ENCODE peak calls at places on chromosome 19, in ten cellular contexts. O is tibial nerve; K is neuronal stem cell; C is ascending aorta; Q is small intestine; M is Peyer's patch; B is heart right ventricle; I is tibial artery; F is CD8-positive, alpha-beta T cell; N is dorsolateral prefrontal cortex. W is an unnamed sample.

GRCh38 chr19:35733180-35734125 is 8.8 kb downstream of the IGFLR1 start:
- DNase-seq in M (no peak), Q (no peak), I (no peak), B (no peak), N (no peak), F (no peak), K (no peak), O (no peak), C (no peak), W (no peak)

GRCh38 chr19:40150170-40150569 is 41.1 kb upstream of the MAP3K10 start:
- DNase-seq in B (no peak), K (no peak), Q (no peak), I (no peak), F (no peak), M (no peak), C (no peak), N (no peak), O (no peak), W (no peak)

GRCh38 chr19:15550847-15551182 is 42.5 kb downstream of the CYP4F22 start:
- DNase-seq in C (no peak), O (no peak), B (no peak), I (no peak), N (no peak), K (no peak), M (no peak), Q (no peak), F (peak; percentile 1), W (no peak)

GRCh38 chr19:15622991-15623390 is 8.0 kb downstream of the CYP4F8 start:
- DNase-seq in C (no peak), B (no peak), O (no peak), I (no peak), Q (peak; percentile 83), K (no peak), N (no peak), M (no peak), F (no peak), W (no peak)

GRCh38 chr19:54179921-54180452 is 7.0 kb upstream of the TMC4 start:
- DNase-seq in C (no peak), K (peak; percentile 84), O (no peak), I (no peak), N (peak; percentile 64), Q (peak; percentile 81), M (peak; percentile 72), F (no peak), B (no peak), W (no peak)

GRCh38 chr19:52398091-52398461 is 427 bp downstream of the ZNF528 start:
- DNase-seq in M (no peak), C (peak; percentile 65), K (no peak), B (peak; percentile 4), N (no peak), I (no peak), Q (no peak), O (no peak), F (no peak), W (no peak)

GRCh38 chr19:35345671-35346111 is 2.0 kb upstream of the FFAR1 start:
- DNase-seq in F (no peak), B (no peak), I (no peak), M (peak; percentile 39), O (no peak), C (peak; percentile 58), K (no peak), N (peak; percentile 10), Q (no peak), W (no peak)

GRCh38 chr19:37907735-37908066 is 693 bp downstream of the SIPA1L3 start:
- DNase-seq in F (no peak), M (no peak), I (no peak), O (no peak), K (no peak), N (no peak), Q (no peak), C (no peak), B (no peak), W (no peak)

GRCh38 chr19:31220540-31220939 is 128.7 kb downstream of the TSHZ3 start:
- DNase-seq in F (no peak), O (no peak), M (no peak), C (no peak), Q (peak; percentile 49), K (no peak), I (no peak), N (no peak), B (no peak), W (peak; percentile 33)

GRCh38 chr19:31257426-31258130 is 91.7 kb downstream of the TSHZ3 start:
- DNase-seq in K (no peak), N (no peak), O (no peak), Q (no peak), F (no peak), I (no peak), B (no peak), C (no peak), M (no peak), W (no peak)

GRCh38 chr19:4373601-4374441 is 26.5 kb downstream of the SH3GL1 start:
- DNase-seq in N (peak; percentile 75), O (no peak), Q (no peak), B (peak; percentile 55), I (peak; percentile 74), C (peak; percentile 82), K (no peak), M (no peak), F (no peak), W (no peak)

GRCh38 chr19:7739211-7739752 is 7.4 kb upstream of the CLEC4G start:
- DNase-seq in F (no peak), O (no peak), C (no peak), N (no peak), B (no peak), K (no peak), I (no peak), M (no peak), Q (no peak), W (no peak)

GRCh38 chr19:8262431-8262830 is 45.7 kb downstream of the CD320 start:
- DNase-seq in N (no peak), C (peak; percentile 53), K (no peak), Q (no peak), M (no peak), B (no peak), I (no peak), F (no peak), O (no peak), W (no peak)

GRCh38 chr19:16688084-16688483 is 27.1 kb downstream of the TMEM38A start:
- DNase-seq in C (no peak), O (no peak), B (no peak), I (no peak), M (no peak), K (no peak), N (no peak), Q (no peak), F (no peak), W (no peak)

GRCh38 chr19:1475751-1476437 is 3.1 kb downstream of the C19orf25 start:
- DNase-seq in K (no peak), N (no peak), O (no peak), I (no peak), C (no peak), M (no peak), Q (no peak), F (no peak), B (no peak), W (no peak)

GRCh38 chr19:1481224-1481892 is 2.3 kb upstream of the C19orf25 start:
- DNase-seq in O (no peak), I (no peak), F (no peak), M (no peak), B (no peak), Q (no peak), N (no peak), C (no peak), K (no peak), W (no peak)

GRCh38 chr19:1481893-1482360 is 2.9 kb upstream of the C19orf25 start:
- DNase-seq in O (no peak), N (no peak), K (no peak), Q (no peak), B (no peak), M (no peak), C (no peak), F (no peak), I (no peak), W (no peak)

GRCh38 chr19:1482361-1483066 is 3.5 kb upstream of the C19orf25 start:
- DNase-seq in I (no peak), M (no peak), K (no peak), B (no peak), O (no peak), C (no peak), F (no peak), N (no peak), Q (no peak), W (no peak)

GRCh38 chr19:1478934-1479707 is at the start of gene C19orf25:
- DNase-seq in F (peak; percentile 86), I (peak; percentile 94), B (peak; percentile 93), O (peak; percentile 84), N (peak; percentile 96), C (peak; percentile 96), M (peak; percentile 97), Q (peak; percentile 95), K (peak; percentile 90), W (peak; percentile 86)
- H3K27ac ChIP-seq in F (peak within 1 kb of the TSS; percentile 65), I (peak within 1 kb of the TSS; percentile 72), B (peak within 1 kb of the TSS; percentile 79), O (peak within 1 kb of the TSS; percentile 71), N (peak within 1 kb of the TSS; percentile 42), C (peak within 1 kb of the TSS; percentile 41), M (peak within 1 kb of the TSS; percentile 74), Q (peak within 1 kb of the TSS; percentile 56), K (peak within 1 kb of the TSS; percentile 89), W (no peak within 1 kb of the TSS)

GRCh38 chr19:44517146-44517545 is 12.3 kb downstream of the CEACAM20 start:
- DNase-seq in N (no peak), I (no peak), C (no peak), M (no peak), B (no peak), F (no peak), Q (no peak), O (no peak), K (no peak), W (no peak)

GRCh38 chr19:44515907-44516306 is 13.6 kb downstream of the CEACAM20 start:
- DNase-seq in I (no peak), C (no peak), Q (no peak), O (no peak), B (no peak), N (no peak), F (no peak), K (no peak), M (no peak), W (no peak)

GRCh38 chr19:44525721-44526430 is 3.6 kb downstream of the CEACAM20 start:
- DNase-seq in O (no peak), K (no peak), F (no peak), C (no peak), B (no peak), Q (no peak), N (no peak), I (no peak), M (no peak), W (no peak)

GRCh38 chr19:44521370-44521769 is 8.1 kb downstream of the CEACAM20 start:
- DNase-seq in M (no peak), Q (no peak), N (no peak), K (no peak), I (no peak), F (no peak), C (no peak), B (no peak), O (no peak), W (no peak)
- H3K27me3 ChIP-seq in M (no peaks in the 10 kb centered on the region), Q (no peaks in the 10 kb centered on the region), N (no peaks in the 10 kb centered on the region), K (no peaks in the 10 kb centered on the region), I (no peaks in the 10 kb centered on the region), F (no peaks in the 10 kb centered on the region), C (no peaks in the 10 kb centered on the region), B (no peaks in the 10 kb centered on the region), O (no peaks in the 10 kb centered on the region), W (peaks cover 2% of the 10 kb centered on the region)

GRCh38 chr19:1366899-1367870 is 16.5 kb upstream of the NDUFS7 start:
- DNase-seq in C (no peak), K (no peak), Q (no peak), O (no peak), F (no peak), B (no peak), N (no peak), M (no peak), I (no peak), W (no peak)
- H3K27ac ChIP-seq in C (no peak overlapping the region), K (no peak overlapping the region), Q (no peak overlapping the region), O (no peak overlapping the region), F (no peak overlapping the region), B (no peak overlapping the region), N (peak overlapping the region; percentile 42), M (no peak overlapping the region), I (no peak overlapping the region), W (no peak overlapping the region)

GRCh38 chr19:33809960-33810359 is 13.3 kb downstream of the KCTD15 start:
- DNase-seq in N (no peak), B (no peak), F (no peak), K (no peak), I (no peak), O (no peak), C (no peak), Q (no peak), M (no peak), W (no peak)
- H3K27me3 ChIP-seq in N (no peaks in the 10 kb centered on the region), B (no peaks in the 10 kb centered on the region), F (no peaks in the 10 kb centered on the region), K (no peaks in the 10 kb centered on the region), I (no peaks in the 10 kb centered on the region), O (no peaks in the 10 kb centered on the region), C (no peaks in the 10 kb centered on the region), Q (no peaks in the 10 kb centered on the region), M (no peaks in the 10 kb centered on the region), W (no peaks in the 10 kb centered on the region)

W was measured in iPS DF 6.9.